ENCODE peak calls at places on chromosomes 13 and 19, in four cellular contexts. Y is M059J; B is lower leg skin; A is activated CD4-positive, alpha-beta T cell treated with anti-CD3 and anti-CD28 coated beads, Interleukin-2, amount 50 U/mL, for 24 hours. U is an unnamed sample.

GRCh38 chr13:90622547-90622946 is 724.9 kb upstream of the MIR17HG start:
- DNase-seq in Y (peak), B (no peak), A (no peak), U (no peak)

GRCh38 chr19:29467824-29468401 is 57.9 kb upstream of the VSTM2B start:
- DNase-seq in Y (peak), B (no peak), A (no peak), U (peak)

GRCh38 chr19:3653865-3654513 is 27.4 kb upstream of the CACTIN start:
- DNase-seq in Y (no peak), B (no peak), A (no peak), U (no peak)

GRCh38 chr13:47216176-47216822 is 319.4 kb upstream of the HTR2A start:
- DNase-seq in Y (peak), B (no peak), A (no peak), U (no peak)

GRCh38 chr13:46179576-46180368 is 2.2 kb downstream of the LCP1 start:
- DNase-seq in Y (no peak), B (peak), A (peak), U (no peak)

GRCh38 chr13:27621116-27621365 is 651 bp upstream of the POLR1D start:
- DNase-seq in Y (no peak), B (no peak), A (no peak), U (no peak)

GRCh38 chr13:37148501-37148900 is 43.0 kb upstream of the CSNK1A1L start:
- DNase-seq in Y (peak), B (no peak), A (no peak), U (no peak)

GRCh38 chr13:113538689-113539058 is 45.9 kb upstream of the TFDP1 start:
- DNase-seq in Y (no peak), B (peak), A (no peak), U (no peak)

GRCh38 chr13:109055850-109056249 is 426.4 kb downstream of the MYO16 start:
- DNase-seq in Y (no peak), B (no peak), A (no peak), U (no peak)

GRCh38 chr19:282501-282900 is 8.7 kb downstream of the PLPP2 start:
- DNase-seq in Y (no peak), B (no peak), A (no peak), U (no peak)

GRCh38 chr19:45451181-45451849 is 16.5 kb upstream of the FOSB start:
- DNase-seq in Y (peak), B (peak), A (peak), U (no peak)

GRCh38 chr19:16849168-16849567 is 20.0 kb downstream of the SIN3B start:
- DNase-seq in Y (peak), B (no peak), A (no peak), U (no peak)

GRCh38 chr13:101514695-101515275 is 62.3 kb downstream of the ITGBL1 start:
- DNase-seq in Y (peak), B (no peak), A (peak), U (no peak)

GRCh38 chr19:51320258-51320657 is 8.8 kb downstream of the IGLON5 start:
- DNase-seq in Y (no peak), B (no peak), A (no peak), U (no peak)

GRCh38 chr13:106678646-106679045 is 110.7 kb upstream of the ARGLU1 start:
- DNase-seq in Y (no peak), B (no peak), A (no peak), U (no peak)

GRCh38 chr19:1360818-1361461 is 22.8 kb upstream of the NDUFS7 start:
- DNase-seq in Y (peak), B (no peak), A (no peak), U (no peak)

GRCh38 chr19:17340871-17341357 is 3.6 kb downstream of the GTPBP3 start:
- DNase-seq in Y (no peak), B (no peak), A (no peak), U (no peak)

GRCh38 chr19:14361824-14362223 is 19.4 kb upstream of the ADGRE5 start:
- DNase-seq in Y (peak), B (no peak), A (no peak), U (no peak)

GRCh38 chr13:100887729-100888151 is 213.1 kb upstream of the TMTC4 start:
- DNase-seq in Y (peak), B (no peak), A (no peak), U (no peak)

GRCh38 chr13:21365574-21365973 is 93.5 kb downstream of the ZDHHC20 start:
- DNase-seq in Y (no peak), B (no peak), A (no peak), U (peak)

GRCh38 chr13:24682353-24682752 is 2.1 kb downstream of the ATP12A start:
- DNase-seq in Y (no peak), B (no peak), A (no peak), U (no peak)

GRCh38 chr13:111916201-111916600 is 150.7 kb upstream of the SOX1 start:
- DNase-seq in Y (no peak), B (peak), A (no peak), U (no peak)

GRCh38 chr19:1262687-1263123 is 6.4 kb upstream of the CIRBP start:
- DNase-seq in Y (no peak), B (no peak), A (no peak), U (no peak)

GRCh38 chr13:97125051-97125809 is 96.9 kb upstream of the MBNL2 start:
- DNase-seq in Y (peak), B (peak), A (no peak), U (no peak)

GRCh38 chr13:28557725-28558124 is 62.8 kb upstream of the FLT1 start:
- DNase-seq in Y (no peak), B (no peak), A (no peak), U (no peak)

GRCh38 chr19:48738557-48739399 is 1.6 kb downstream of the RASIP1 start:
- DNase-seq in Y (peak), B (peak), A (peak), U (peak)

GRCh38 chr19:9862897-9863296 is 27.8 kb downstream of the PIN1 start:
- DNase-seq in Y (no peak), B (no peak), A (no peak), U (no peak)

GRCh38 chr13:26604784-26605183 is 47.3 kb downstream of the WASF3 start:
- DNase-seq in Y (no peak), B (peak), A (no peak), U (no peak)

U was measured in esophagus muscularis mucosa.